ENCODE peak calls at places on chromosome 13, in four cellular contexts. S, J, U and T are unnamed samples.

GRCh38 chr13:62022369-62022768 is 606.7 kb upstream of the PCDH20 start:
- DNase-seq in S (no peak), U (no peak), J (no peak), T (no peak)

GRCh38 chr13:61880576-61881283 is 465.1 kb upstream of the PCDH20 start:
- DNase-seq in S (peak; percentile 67), J (peak; percentile 10), U (no peak), T (no peak)

GRCh38 chr13:98664924-98665637 is 87.4 kb downstream of the SLC15A1 start:
- DNase-seq in J (peak; percentile 54), U (no peak), S (peak; percentile 69), T (no peak)

GRCh38 chr13:51275101-51275500 is 52.9 kb downstream of the FAM124A start:
- DNase-seq in U (no peak), J (no peak), S (no peak), T (no peak)

GRCh38 chr13:70353096-70353495 is 244.8 kb upstream of the KLHL1 start:
- DNase-seq in U (no peak), S (peak; percentile 12), J (no peak), T (no peak)

GRCh38 chr13:110254751-110255553 is 52.0 kb downstream of the COL4A1 start:
- DNase-seq in J (no peak), S (no peak), U (no peak), T (no peak)

GRCh38 chr13:40665061-40665753 is 1.2 kb downstream of the FOXO1 start:
- DNase-seq in U (peak; percentile 56), J (no peak), S (peak; percentile 40), T (no peak)

GRCh38 chr13:33351324-33351723 is 65.8 kb upstream of the STARD13 start:
- DNase-seq in J (peak; percentile 51), U (no peak), S (peak; percentile 28), T (peak; percentile 14)

GRCh38 chr13:19658192-19658591 is 24.7 kb downstream of the MPHOSPH8 start:
- DNase-seq in U (no peak), J (no peak), S (no peak), T (no peak)

GRCh38 chr13:23755040-23755439 is 134.2 kb downstream of the MIPEP start:
- DNase-seq in S (no peak), J (no peak), U (no peak), T (no peak)

GRCh38 chr13:24192036-24192810 is 31.7 kb downstream of the SPATA13 start:
- DNase-seq in S (no peak), U (no peak), J (no peak), T (no peak)

GRCh38 chr13:27403727-27404385 is 20.6 kb upstream of the GTF3A start:
- DNase-seq in U (no peak), S (peak; percentile 85), J (no peak), T (no peak)

GRCh38 chr13:22210134-22210930 is 539.5 kb downstream of the FGF9 start:
- DNase-seq in J (no peak), U (no peak), S (no peak), T (no peak)

GRCh38 chr13:45873491-45874360 is 22.2 kb upstream of the SIAH3 start:
- DNase-seq in S (no peak), U (no peak), J (peak; percentile 63), T (peak; percentile 72)

GRCh38 chr13:74218291-74218690 is 84.1 kb upstream of the KLF12 start:
- DNase-seq in S (no peak), U (no peak), J (no peak), T (no peak)

GRCh38 chr13:110628952-110629701 is 13.8 kb downstream of the NAXD start:
- DNase-seq in S (no peak), J (no peak), U (no peak), T (no peak)

GRCh38 chr13:29161653-29162052 is 341.5 kb downstream of the MTUS2 start:
- DNase-seq in J (no peak), U (no peak), S (no peak), T (no peak)

GRCh38 chr13:105878119-105878518 is 657.3 kb downstream of the EFNB2 start:
- DNase-seq in S (no peak), J (no peak), U (no peak), T (no peak)

GRCh38 chr13:84481958-84482357 is 599.7 kb upstream of the SLITRK1 start:
- DNase-seq in S (no peak), J (no peak), U (no peak), T (no peak)

GRCh38 chr13:44141213-44141724 is 232.4 kb upstream of the SERP2 start:
- DNase-seq in U (peak; percentile 11), S (peak; percentile 36), J (no peak), T (no peak)

GRCh38 chr13:45196622-45197021 is 4.2 kb downstream of the KCTD4 start:
- DNase-seq in S (no peak), U (no peak), J (peak; percentile 79), T (no peak)

GRCh38 chr13:39956036-39956435 is 300.6 kb downstream of the COG6 start:
- DNase-seq in U (peak; percentile 50), S (no peak), J (no peak), T (no peak)

GRCh38 chr13:104823709-104824108 is 1711.8 kb downstream of the EFNB2 start:
- DNase-seq in J (no peak), U (no peak), S (no peak), T (peak; percentile 1)

GRCh38 chr13:32164622-32165268 is 133.2 kb downstream of the FRY start:
- DNase-seq in J (peak; percentile 48), U (peak; percentile 16), S (peak; percentile 71), T (no peak)